ENCODE peak calls at places on chromosomes 13 and 19, in ten cellular contexts. W, J, T, P, I, B, N, O, D and C are unnamed samples.

GRCh38 chr19:33311326-33311682 is 9.0 kb upstream of the CEBPA start:
- DNase-seq in I (peak; percentile 55), N (no peak), B (no peak), T (no peak), W (peak; percentile 74), O (no peak), D (peak; percentile 0), P (no peak), J (no peak), C (peak; percentile 54)

GRCh38 chr19:10372698-10373097 is 7.7 kb downstream of the TYK2 start:
- DNase-seq in D (no peak), T (no peak), W (no peak), P (no peak), B (no peak), O (no peak), J (no peak), N (no peak), I (no peak), C (no peak)

GRCh38 chr19:17450264-17451075 is 2.0 kb upstream of the TMEM221 start:
- DNase-seq in P (peak; percentile 88), T (no peak), J (no peak), N (no peak), D (no peak), B (no peak), O (no peak), I (no peak), W (no peak), C (no peak)

GRCh38 chr19:41226053-41226873 is 7.2 kb downstream of the AXL start:
- DNase-seq in N (peak; percentile 85), W (peak; percentile 76), O (peak; percentile 63), D (peak; percentile 95), J (peak; percentile 44), I (peak; percentile 87), T (no peak), B (peak; percentile 34), P (peak; percentile 72), C (peak; percentile 91)

GRCh38 chr19:9370747-9371619 is 8.2 kb downstream of the ZNF177 start:
- DNase-seq in T (no peak), I (no peak), W (no peak), D (no peak), N (no peak), J (no peak), O (no peak), P (no peak), B (no peak), C (no peak)

GRCh38 chr13:62696490-62696889 is 1280.8 kb upstream of the PCDH20 start:
- DNase-seq in P (no peak), B (no peak), J (no peak), I (no peak), T (no peak), O (no peak), D (no peak), N (no peak), W (no peak), C (no peak)

GRCh38 chr13:95002968-95003813 is 290.8 kb upstream of the SOX21 start:
- DNase-seq in J (peak; percentile 17), N (no peak), O (peak; percentile 23), D (peak; percentile 72), T (no peak), P (no peak), B (no peak), W (no peak), I (peak; percentile 57), C (peak; percentile 77)

GRCh38 chr13:110047511-110047910 is 259.4 kb downstream of the COL4A1 start:
- DNase-seq in B (peak; percentile 66), I (no peak), D (no peak), W (peak; percentile 73), P (no peak), J (no peak), O (peak; percentile 42), T (no peak), N (peak; percentile 29), C (no peak)

GRCh38 chr19:44646049-44646416 is 2.3 kb downstream of the PVR start:
- DNase-seq in B (no peak), J (no peak), T (no peak), I (no peak), D (no peak), O (no peak), N (no peak), W (no peak), P (no peak), C (no peak)

DNA sequence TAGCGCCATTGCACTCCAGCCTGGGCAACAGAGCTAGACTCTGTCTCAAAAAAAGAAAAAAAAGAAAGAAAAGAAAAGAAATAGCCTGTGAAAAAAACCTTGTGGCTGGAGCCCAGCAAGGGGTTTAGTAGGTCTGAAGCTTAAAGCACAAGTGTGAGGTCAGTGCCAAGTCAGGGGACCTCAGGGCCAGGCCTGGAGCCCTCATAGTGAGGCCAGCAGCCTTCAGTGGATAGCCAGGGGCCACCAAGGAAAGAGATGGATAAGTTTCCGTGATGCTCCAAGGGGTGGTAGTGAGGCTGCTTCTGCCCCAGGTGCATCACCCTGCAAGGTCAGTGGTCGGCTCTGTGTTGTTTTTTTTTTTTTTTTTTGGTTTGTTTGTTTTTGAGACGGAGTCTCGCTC is 12.9 kb downstream of the TINCR start:
- DNase-seq in I (no peak), D (peak; percentile 18), O (no peak), W (no peak), P (no peak), N (no peak), J (no peak), T (no peak), B (no peak), C (no peak)
- H3K4me3 ChIP-seq in I (no peak overlapping the region), D (no peak overlapping the region), O (no peak overlapping the region), W (no peak overlapping the region), P (no peak overlapping the region), N (no peak overlapping the region), J (no peak overlapping the region), T (no peak overlapping the region), B (no peak overlapping the region), C (no peak overlapping the region)

GRCh38 chr19:12639901-12640613 is 26.5 kb downstream of the MAN2B1 start:
- DNase-seq in W (peak; percentile 87), J (peak; percentile 57), O (peak; percentile 85), T (peak; percentile 95), B (peak; percentile 45), P (peak; percentile 16), N (peak; percentile 70), I (peak; percentile 95), D (peak; percentile 98), C (peak; percentile 95)

GRCh38 chr19:12638611-12639182 is 27.8 kb downstream of the MAN2B1 start:
- DNase-seq in T (peak; percentile 67), D (peak; percentile 23), O (no peak), I (no peak), J (no peak), N (no peak), P (no peak), B (no peak), W (no peak), C (no peak)

GRCh38 chr19:12642506-12642905 is 24.0 kb downstream of the MAN2B1 start:
- DNase-seq in J (no peak), O (no peak), P (no peak), T (peak; percentile 69), W (no peak), I (no peak), B (no peak), D (peak; percentile 56), N (no peak), C (no peak)

GRCh38 chr19:12636631-12637030 is 25.9 kb downstream of the ZNF791 start:
- DNase-seq in D (peak; percentile 31), T (peak; percentile 37), J (no peak), B (no peak), N (no peak), W (no peak), I (no peak), O (no peak), P (no peak), C (no peak)

DNA sequence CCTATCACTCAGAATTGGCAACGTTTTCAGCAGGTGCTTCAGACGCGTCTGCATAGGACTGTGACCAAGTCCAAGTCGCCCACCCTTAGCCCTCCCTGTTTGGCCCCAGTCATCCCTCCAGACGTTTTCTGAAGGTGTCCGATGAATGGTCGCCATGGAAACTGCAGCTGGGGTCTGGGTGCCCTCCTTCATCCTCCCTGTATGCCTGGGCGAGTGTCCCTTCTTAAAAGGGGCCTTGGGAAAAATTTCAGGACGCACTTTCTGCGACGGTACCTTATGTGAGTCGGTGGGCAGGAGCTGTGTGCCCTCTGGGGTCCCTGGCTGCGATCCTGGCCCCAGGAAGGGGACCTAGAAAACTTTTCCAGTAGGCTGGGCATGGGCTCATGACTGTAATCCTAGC is 25.1 kb downstream of the MAN2B1 start:
- DNase-seq in D (no peak), I (no peak), P (no peak), T (peak; percentile 37), N (no peak), W (no peak), O (no peak), J (no peak), B (no peak), C (no peak)
- H3K36me3 ChIP-seq in D (no peaks in the 10 kb centered on the region), I (no peaks in the 10 kb centered on the region), P (no peaks in the 10 kb centered on the region), T (no peaks in the 10 kb centered on the region), N (no peaks in the 10 kb centered on the region), W (no peaks in the 10 kb centered on the region), O (no peaks in the 10 kb centered on the region), J (no peaks in the 10 kb centered on the region), B (no peaks in the 10 kb centered on the region), C (no peaks in the 10 kb centered on the region)

DNA sequence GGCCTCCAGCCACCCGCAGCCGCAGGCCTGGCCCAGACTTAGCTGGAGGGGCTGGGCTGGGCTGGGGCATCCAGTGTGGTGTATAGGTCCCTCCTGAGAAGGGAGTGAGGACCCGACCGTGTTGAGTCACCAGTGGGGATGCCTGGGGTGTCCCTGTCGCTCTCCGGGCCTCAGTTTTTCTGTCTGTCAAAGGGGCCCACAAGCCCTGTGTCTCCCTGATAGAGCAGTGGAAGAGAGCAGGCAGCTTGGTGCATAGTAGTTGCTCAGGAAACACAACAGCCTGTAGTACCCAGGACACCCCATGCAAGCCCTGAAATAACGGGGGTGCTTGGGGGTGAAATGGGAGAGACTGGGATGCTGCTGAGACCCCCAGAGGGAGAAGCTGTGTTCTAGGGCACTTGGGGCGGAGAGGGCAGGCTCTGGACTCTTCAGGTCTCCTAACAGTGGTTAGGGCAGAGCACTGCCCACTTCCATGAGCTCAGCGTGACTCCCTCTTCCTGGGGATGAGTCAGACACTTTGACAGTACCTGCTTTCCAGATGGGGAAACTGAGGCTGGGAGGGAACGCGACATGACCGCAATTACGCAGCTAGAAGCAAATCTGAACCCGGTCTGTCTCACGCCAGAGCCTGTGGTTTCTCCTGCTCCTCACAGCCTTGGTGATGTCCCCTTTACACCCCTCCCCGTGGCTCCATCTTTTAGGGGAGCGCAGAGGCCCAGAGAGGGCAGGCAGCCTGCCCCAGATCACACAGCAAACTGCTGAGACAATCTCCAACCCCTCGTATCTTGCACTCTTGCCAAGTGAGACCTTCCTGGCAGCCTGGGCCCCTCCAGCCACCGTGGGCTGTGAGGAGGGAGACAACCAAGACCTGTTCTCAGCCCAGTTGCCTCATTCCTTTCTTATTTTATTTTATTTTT is 692 bp downstream of the SULT2B1 start:
- DNase-seq in P (no peak), T (no peak), O (no peak), J (no peak), W (no peak), I (no peak), B (no peak), N (no peak), D (no peak), C (no peak)
- H3K4me3 ChIP-seq in P (no peak overlapping the region), T (no peak overlapping the region), O (no peak overlapping the region), J (no peak overlapping the region), W (no peak overlapping the region), I (no peak overlapping the region), B (no peak overlapping the region), N (no peak overlapping the region), D (no peak overlapping the region), C (no peak overlapping the region)

GRCh38 chr19:12711187-12711586 is 12.5 kb downstream of the TNPO2 start:
- DNase-seq in W (no peak), T (no peak), B (no peak), P (no peak), D (no peak), J (no peak), I (no peak), O (no peak), N (no peak), C (no peak)
- H3K36me3 ChIP-seq in W (no peaks in the 10 kb centered on the region), T (peaks cover 82% of the 10 kb centered on the region), B (peaks cover 85% of the 10 kb centered on the region), P (peaks cover 53% of the 10 kb centered on the region), D (peaks cover 81% of the 10 kb centered on the region), J (peaks cover 56% of the 10 kb centered on the region), I (peaks cover 83% of the 10 kb centered on the region), O (peaks cover 56% of the 10 kb centered on the region), N (no peaks in the 10 kb centered on the region), C (peaks cover 42% of the 10 kb centered on the region)